ENCODE peak calls at places on chromosome 1, in five cellular contexts. Q, L, N, I and S are unnamed samples.

GRCh38 chr1:179190861-179191260 is 38.6 kb downstream of the ABL2 start:
- DNase-seq in Q (no peak), L (no peak), N (no peak), I (no peak), S (no peak)

GRCh38 chr1:184242507-184242943 is 144.3 kb upstream of the C1orf21 start:
- DNase-seq in Q (peak), L (peak), N (peak), I (peak), S (no peak)

GRCh38 chr1:147292012-147292411 is 49.5 kb downstream of the CHD1L start:
- DNase-seq in Q (peak), L (peak), N (peak), I (no peak), S (no peak)

GRCh38 chr1:54471588-54471987 is 65.4 kb upstream of the SSBP3 start:
- DNase-seq in Q (no peak), L (no peak), N (no peak), I (no peak), S (no peak)

GRCh38 chr1:23424171-23424959 is at the start of gene TCEA3:
- DNase-seq in Q (peak), L (peak), N (no peak), I (peak), S (no peak)

GRCh38 chr1:161954050-161954449 is 69.6 kb downstream of the OLFML2B start:
- DNase-seq in Q (no peak), L (no peak), N (no peak), I (peak), S (no peak)

GRCh38 chr1:209617047-209617673 is 33.6 kb downstream of the CAMK1G start:
- DNase-seq in Q (no peak), L (no peak), N (no peak), I (no peak), S (no peak)

GRCh38 chr1:154784416-154784815 is 85.7 kb downstream of the KCNN3 start:
- DNase-seq in Q (no peak), L (no peak), N (no peak), I (no peak), S (peak)

GRCh38 chr1:160837558-160838205 is 25.0 kb downstream of the CD244 start:
- DNase-seq in Q (peak), L (no peak), N (no peak), I (peak), S (peak)

GRCh38 chr1:40659649-40659947 is 5.9 kb downstream of the RIMS3 start:
- DNase-seq in Q (no peak), L (no peak), N (no peak), I (no peak), S (no peak)

GRCh38 chr1:225519166-225519863 is 91.5 kb upstream of the LBR start:
- DNase-seq in Q (peak), L (peak), N (no peak), I (peak), S (no peak)

GRCh38 chr1:29166291-29166878 is 15.3 kb downstream of the SRSF4 start:
- DNase-seq in Q (no peak), L (no peak), N (no peak), I (no peak), S (no peak)